ENCODE peak calls at places on chromosome 15, in ten cellular contexts. Y, N, I, H, X, R, Z, E, M and A are unnamed samples.

GRCh38 chr15:44296625-44297524 is 8.4 kb downstream of the GOLM2 start:
- DNase-seq in Y (no peak), N (peak; percentile 35), I (peak; percentile 86), H (no peak), X (no peak), R (peak; percentile 69), Z (peak; percentile 42), E (peak; percentile 18), M (peak; percentile 36), A (peak; percentile 14)

GRCh38 chr15:101053261-101053660 is 134.1 kb downstream of the LRRK1 start:
- DNase-seq in Y (no peak), N (no peak), I (no peak), H (no peak), X (no peak), R (no peak), Z (no peak), E (no peak), M (no peak), A (no peak)

GRCh38 chr15:80174017-80174746 is 21.4 kb downstream of the FAH start:
- DNase-seq in Y (no peak), N (no peak), I (no peak), H (no peak), X (no peak), R (peak; percentile 89), Z (no peak), E (no peak), M (peak; percentile 88), A (peak; percentile 41)

GRCh38 chr15:69893863-69894262 is 203.9 kb downstream of the TLE3 start:
- DNase-seq in Y (no peak), N (no peak), I (no peak), H (peak; percentile 43), X (no peak), R (peak; percentile 10), Z (no peak), E (no peak), M (peak; percentile 84), A (no peak)

GRCh38 chr15:41984622-41985021 is 12.3 kb upstream of the EHD4 start:
- DNase-seq in Y (no peak), N (no peak), I (no peak), H (no peak), X (no peak), R (no peak), Z (no peak), E (no peak), M (no peak), A (no peak)

GRCh38 chr15:68809517-68809916 is 11.2 kb downstream of the ANP32A start:
- DNase-seq in Y (no peak), N (no peak), I (no peak), H (no peak), X (no peak), R (no peak), Z (no peak), E (no peak), M (no peak), A (no peak)

GRCh38 chr15:100328796-100329195 is 13.0 kb downstream of the ADAMTS17 start:
- DNase-seq in Y (no peak), N (no peak), I (no peak), H (no peak), X (no peak), R (no peak), Z (no peak), E (no peak), M (no peak), A (no peak)

GRCh38 chr15:20340931-20341661 is 200.5 kb downstream of the GOLGA6L6 start:
- DNase-seq in Y (no peak), N (no peak), I (no peak), H (peak; percentile 60), X (peak; percentile 90), R (peak; percentile 12), Z (no peak), E (peak; percentile 64), M (peak; percentile 36), A (no peak)

GRCh38 chr15:80495406-80495942 is 91.3 kb downstream of the ARNT2 start:
- DNase-seq in Y (no peak), N (no peak), I (no peak), H (no peak), X (no peak), R (peak; percentile 64), Z (no peak), E (no peak), M (no peak), A (no peak)

GRCh38 chr15:101510212-101511197 is 21.0 kb upstream of the PCSK6 start:
- DNase-seq in Y (no peak), N (no peak), I (no peak), H (no peak), X (no peak), R (no peak), Z (peak; percentile 80), E (no peak), M (no peak), A (no peak)

GRCh38 chr15:76185716-76186115 is 125.6 kb downstream of the ETFA start:
- DNase-seq in Y (peak; percentile 26), N (peak; percentile 85), I (peak; percentile 77), H (no peak), X (no peak), R (peak; percentile 78), Z (no peak), E (no peak), M (peak; percentile 74), A (peak; percentile 49)
- TF ChIP-seq CTCF in Y (peak; percentile 64), N (peak; percentile 37), I (peak; percentile 80), H (no peak), X (peak; percentile 38), R (peak; percentile 49), Z (peak; percentile 46), E (peak; percentile 36), M (peak; percentile 81), A (peak; percentile 67)

DNA sequence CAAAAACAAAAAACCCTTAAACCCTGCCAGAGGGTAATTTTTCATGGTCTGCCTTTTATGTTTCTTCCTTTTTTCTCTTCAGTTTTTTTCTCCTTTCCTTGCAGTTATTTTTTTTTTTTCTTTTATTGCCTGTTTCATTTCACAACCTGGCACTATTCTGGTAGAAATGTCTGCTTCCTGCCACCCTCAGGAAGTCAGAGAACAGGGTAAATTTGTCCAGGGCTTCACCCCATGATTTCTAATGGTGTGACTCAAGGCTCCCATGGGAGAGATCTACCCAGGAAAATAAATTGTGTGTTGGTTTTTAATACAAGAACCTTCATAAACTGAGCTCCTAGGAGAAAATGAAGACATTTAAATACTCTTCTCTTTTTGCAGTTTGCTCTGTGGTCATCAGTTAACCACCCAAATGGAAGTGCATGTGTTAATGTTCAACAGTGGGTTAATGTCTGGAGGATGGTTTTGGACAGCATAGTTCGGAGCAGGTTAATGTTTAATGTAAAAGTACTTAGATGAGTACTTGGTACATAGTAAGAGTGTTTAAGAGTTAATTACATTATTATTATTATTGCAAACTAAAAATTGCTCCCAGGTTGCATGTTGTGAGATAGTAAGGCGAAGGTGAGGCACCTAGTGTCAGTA is 45.9 kb downstream of the CGNL1 start:
- DNase-seq in Y (no peak), N (no peak), I (no peak), H (no peak), X (no peak), R (peak; percentile 54), Z (no peak), E (no peak), M (peak; percentile 65), A (peak; percentile 3)
- H3K4me3 ChIP-seq in Y (no peak overlapping the region), N (no peak overlapping the region), I (no peak overlapping the region), H (no peak overlapping the region), X (no peak overlapping the region), R (no peak overlapping the region), Z (no peak overlapping the region), E (no peak overlapping the region), M (no peak overlapping the region), A (no peak overlapping the region)

GRCh38 chr15:74226761-74227540 is 9.2 kb upstream of the CCDC33 start:
- DNase-seq in Y (no peak), N (no peak), I (peak; percentile 25), H (no peak), X (no peak), R (no peak), Z (no peak), E (no peak), M (no peak), A (no peak)

GRCh38 chr15:74229686-74230085 is 6.4 kb upstream of the CCDC33 start:
- DNase-seq in Y (no peak), N (no peak), I (no peak), H (no peak), X (no peak), R (no peak), Z (no peak), E (no peak), M (no peak), A (no peak)

GRCh38 chr15:74231475-74231874 is 4.7 kb upstream of the CCDC33 start:
- DNase-seq in Y (no peak), N (no peak), I (no peak), H (no peak), X (no peak), R (no peak), Z (no peak), E (no peak), M (no peak), A (no peak)

GRCh38 chr15:74227968-74228722 is 8.0 kb upstream of the CCDC33 start:
- DNase-seq in Y (no peak), N (no peak), I (no peak), H (no peak), X (no peak), R (peak; percentile 41), Z (no peak), E (no peak), M (peak; percentile 71), A (no peak)

GRCh38 chr15:74228723-74229081 is 7.4 kb upstream of the CCDC33 start:
- DNase-seq in Y (no peak), N (no peak), I (no peak), H (no peak), X (no peak), R (peak; percentile 23), Z (no peak), E (no peak), M (peak; percentile 62), A (no peak)
- TF ChIP-seq CTCF in Y (no peak), N (no peak), I (no peak), H (no peak), X (no peak), R (no peak), Z (no peak), E (no peak), M (no peak), A (no peak)

GRCh38 chr15:90837052-90837621 is 31.3 kb upstream of the FURIN start:
- DNase-seq in Y (no peak), N (no peak), I (no peak), H (no peak), X (no peak), R (no peak), Z (no peak), E (no peak), M (no peak), A (no peak)

GRCh38 chr15:90836296-90836871 is 32.0 kb upstream of the FURIN start:
- DNase-seq in Y (peak; percentile 59), N (peak; percentile 72), I (peak; percentile 57), H (no peak), X (no peak), R (peak; percentile 68), Z (no peak), E (no peak), M (peak; percentile 60), A (no peak)

GRCh38 chr15:90838544-90838943 is 29.8 kb upstream of the FURIN start:
- DNase-seq in Y (no peak), N (no peak), I (no peak), H (no peak), X (no peak), R (no peak), Z (no peak), E (no peak), M (no peak), A (no peak)

GRCh38 chr15:90839187-90840071 is 29.0 kb upstream of the FURIN start:
- DNase-seq in Y (no peak), N (no peak), I (peak; percentile 77), H (no peak), X (peak; percentile 74), R (no peak), Z (peak; percentile 77), E (no peak), M (peak; percentile 50), A (no peak)

GRCh38 chr15:90838066-90838465 is 30.3 kb upstream of the FURIN start:
- DNase-seq in Y (no peak), N (no peak), I (no peak), H (no peak), X (no peak), R (no peak), Z (no peak), E (no peak), M (no peak), A (no peak)
- H3K4me3 ChIP-seq in Y (no peak overlapping the region), N (no peak overlapping the region), I (no peak overlapping the region), H (no peak overlapping the region), X (no peak overlapping the region), R (no peak overlapping the region), Z (no peak overlapping the region), E (no peak overlapping the region), M (no peak overlapping the region), A (no peak overlapping the region)